ENCODE peak calls at places on chromosomes 7 and 10, in six cellular contexts. E, M, V, U, C and G are unnamed samples.
A peak's percentile ranks its signal among the peaks of the same experiment; 100 is the strongest.

GRCh38 chr7:80186721-80187120 is 52.1 kb downstream of the GNAI1 start:
- DNase-seq in V (no peak), M (no peak), C (no peak), U (no peak), E (no peak), G (no peak)

GRCh38 chr7:116439005-116439404 is 60.5 kb upstream of the CAV2 start:
- DNase-seq in M (no peak), C (no peak), U (no peak), E (no peak), V (no peak), G (no peak)

GRCh38 chr7:69564454-69565417 is 33.5 kb upstream of the AUTS2 start:
- DNase-seq in E (no peak), C (no peak), V (no peak), U (peak; percentile 89), M (no peak), G (no peak)

GRCh38 chr10:119826777-119827176 is 45.9 kb downstream of the MCMBP start:
- DNase-seq in C (no peak), M (no peak), V (no peak), E (peak; percentile 36), U (no peak), G (no peak)

GRCh38 chr10:22321156-22321711 is 335 bp downstream of the BMI1 start:
- DNase-seq in C (no peak), M (peak; percentile 64), V (peak; percentile 62), E (peak; percentile 80), U (peak; percentile 29), G (peak; percentile 64)

GRCh38 chr7:88109612-88110011 is 110.2 kb downstream of the SRI start:
- DNase-seq in C (no peak), E (no peak), V (no peak), M (no peak), U (no peak), G (no peak)

GRCh38 chr7:148847815-148848726 is 36.0 kb downstream of the EZH2 start:
- DNase-seq in V (no peak), U (no peak), C (no peak), M (no peak), E (no peak), G (no peak)

GRCh38 chr7:22291979-22292378 is 65.0 kb downstream of the RAPGEF5 start:
- DNase-seq in V (no peak), M (no peak), U (no peak), E (no peak), C (no peak), G (no peak)

GRCh38 chr10:31129261-31129660 is 97.6 kb upstream of the ZNF438 start:
- DNase-seq in E (no peak), M (no peak), U (no peak), V (no peak), C (no peak), G (no peak)

GRCh38 chr7:111255576-111255975 is 164.6 kb downstream of the LRRN3 start:
- DNase-seq in U (no peak), E (peak; percentile 14), V (no peak), C (no peak), M (no peak), G (no peak)

GRCh38 chr10:117217196-117217761 is 20.0 kb downstream of the KCNK18 start:
- DNase-seq in C (no peak), U (peak; percentile 13), M (peak; percentile 22), V (peak; percentile 28), E (no peak), G (peak; percentile 66)

GRCh38 chr7:497946-498655 is 21.5 kb downstream of the PDGFA start:
- DNase-seq in E (no peak), M (no peak), U (no peak), V (no peak), C (no peak), G (peak; percentile 93)